ENCODE peak calls at places on chromosomes 2 and 18, in eight cellular contexts. S is stimulated activated effector memory CD8-positive, alpha-beta T cell treated with anti-CD3 and anti-CD28 coated beads, Interleukin-12 subunit alpha, Interleukin-12 subunit beta, amount 100 ng/mL, for 72 hours; Q is endothelial cell; F is MG63; E is T follicular helper cell; D is mammary epithelial cell; N is activated naive CD8-positive, alpha-beta T cell treated with anti-CD3 and anti-CD28 coated beads for 36 hours; G is stimulated activated CD4-positive, alpha-beta T cell treated with anti-CD3 and anti-CD28 coated beads, Interleukin-15, amount 100 ng/mL, for 24 hours. P is an unnamed sample.

GRCh38 chr2:57490746-57491145 is 555.9 kb upstream of the VRK2 start:
- DNase-seq in S (no peak), Q (no peak), N (no peak), D (peak; percentile 21), G (no peak), F (no peak), E (no peak), P (no peak)

GRCh38 chr2:46979611-46980010 is 64.0 kb upstream of the MCFD2 start:
- DNase-seq in E (no peak), S (no peak), N (peak; percentile 66), D (no peak), F (no peak), G (peak; percentile 38), Q (no peak), P (no peak)

GRCh38 chr2:11286749-11287148 is 57.7 kb downstream of the ROCK2 start:
- DNase-seq in N (no peak), F (peak; percentile 5), Q (no peak), E (no peak), D (no peak), G (no peak), S (no peak), P (no peak)

GRCh38 chr2:220396287-220396686 is 768.9 kb downstream of the SLC4A3 start:
- DNase-seq in N (no peak), S (no peak), Q (no peak), F (peak; percentile 22), G (no peak), D (peak; percentile 8), E (no peak), P (no peak)

GRCh38 chr18:37847544-37847943 is 281.9 kb upstream of the CELF4 start:
- DNase-seq in S (no peak), E (no peak), Q (no peak), G (no peak), D (no peak), F (no peak), N (no peak), P (no peak)

GRCh38 chr2:107259411-107260195 is 373.6 kb upstream of the ST6GAL2 start:
- DNase-seq in N (no peak), S (no peak), D (no peak), E (no peak), Q (no peak), G (no peak), F (no peak), P (no peak)

GRCh38 chr2:85761512-85761944 is 7.7 kb downstream of the ATOH8 start:
- DNase-seq in E (no peak), D (no peak), S (no peak), G (no peak), F (no peak), Q (no peak), N (no peak), P (no peak)

GRCh38 chr2:164114937-164115336 is 379.1 kb upstream of the FIGN start:
- DNase-seq in Q (no peak), F (no peak), G (no peak), N (no peak), D (peak; percentile 11), S (no peak), E (no peak), P (no peak)

GRCh38 chr18:51193621-51194287 is 3.7 kb downstream of the MEX3C start:
- DNase-seq in E (no peak), N (no peak), D (peak; percentile 33), Q (no peak), G (no peak), F (no peak), S (peak; percentile 42), P (no peak)

GRCh38 chr2:189952536-189953109 is 109.9 kb downstream of the MSTN start:
- DNase-seq in Q (no peak), G (no peak), S (no peak), D (no peak), E (no peak), N (no peak), F (no peak), P (no peak)

P was measured in activated CD4-positive, alpha-beta T cell treated with anti-CD3 and anti-CD28 coated beads, Interleukin-2, amount 50 U/mL, for 4 hours.